ENCODE peak calls at places on chromosomes 13 and 19, in eight cellular contexts. Y, H, T, Q, P, X, J and A are unnamed samples. For H3K4me1, the result is how much of the 10 kb centered on the place peaks cover.

GRCh38 chr13:77300176-77301141 is 26.4 kb downstream of the MYCBP2 start:
- DNase-seq in X (no peak), T (no peak), H (no peak), Q (no peak), P (no peak), J (no peak), Y (no peak), A (no peak)

GRCh38 chr13:104759069-104759468 is 1692.9 kb upstream of the SLC10A2 start:
- DNase-seq in J (no peak), Q (no peak), H (no peak), X (no peak), Y (no peak), T (no peak), P (no peak), A (no peak)

GRCh38 chr19:55615553-55616394 is 8.6 kb downstream of the ZNF784 start:
- DNase-seq in H (no peak), P (no peak), Q (no peak), Y (no peak), T (no peak), J (no peak), X (no peak), A (no peak)

GRCh38 chr13:113851480-113851803 is 12.4 kb downstream of the GAS6 start:
- DNase-seq in P (no peak), J (no peak), H (no peak), T (no peak), Y (no peak), Q (no peak), X (no peak), A (no peak)

GRCh38 chr13:92572190-92572589 is 654.4 kb upstream of the GPC6 start:
- DNase-seq in T (no peak), Q (no peak), X (no peak), Y (no peak), P (no peak), J (no peak), H (no peak), A (no peak)

GRCh38 chr13:112968380-112968909 is 569 bp upstream of the MCF2L start:
- DNase-seq in H (peak), P (peak), Q (no peak), J (peak), Y (no peak), T (peak), X (peak), A (peak)

GRCh38 chr13:113599396-113599795 is 14.8 kb downstream of the TFDP1 start:
- DNase-seq in T (no peak), P (peak), Y (no peak), Q (no peak), H (no peak), X (peak), J (no peak), A (no peak)

GRCh38 chr19:30559446-30559845 is 187.3 kb downstream of the ZNF536 start:
- DNase-seq in Y (no peak), J (no peak), T (no peak), P (no peak), Q (no peak), H (no peak), X (no peak), A (no peak)

GRCh38 chr19:40719414-40719894 is 2.5 kb downstream of the ITPKC start:
- DNase-seq in T (no peak), H (no peak), Q (no peak), Y (no peak), J (no peak), P (no peak), X (no peak), A (no peak)

GRCh38 chr19:4454952-4455738 is 2.4 kb downstream of the UBXN6 start:
- DNase-seq in J (no peak), Y (no peak), T (no peak), X (no peak), P (no peak), Q (no peak), H (no peak), A (no peak)

GRCh38 chr19:30046522-30046921 is 104.5 kb downstream of the URI1 start:
- DNase-seq in H (no peak), T (no peak), Q (no peak), Y (no peak), J (no peak), X (peak), P (no peak), A (no peak)

GRCh38 chr13:108734676-108735075 is 105.3 kb downstream of the MYO16 start:
- DNase-seq in Q (peak), H (no peak), T (no peak), X (peak), P (no peak), Y (no peak), J (no peak), A (no peak)

GRCh38 chr13:105167385-105167784 is 1368.1 kb downstream of the EFNB2 start:
- DNase-seq in X (no peak), Y (no peak), J (no peak), T (no peak), Q (no peak), H (no peak), P (no peak), A (no peak)

GRCh38 chr19:17281391-17282304 is at the start of gene ANKLE1:
- DNase-seq in Y (no peak), P (peak), X (peak), T (no peak), H (no peak), Q (no peak), J (no peak), A (no peak)

GRCh38 chr13:71979616-71980015 is 112.6 kb upstream of the DACH1 start:
- DNase-seq in X (peak), J (no peak), Y (no peak), H (no peak), T (no peak), P (no peak), Q (peak), A (no peak)

GRCh38 chr13:75319244-75319643 is 162.7 kb downstream of the TBC1D4 start:
- DNase-seq in T (no peak), P (no peak), Y (no peak), J (no peak), X (no peak), Q (no peak), H (no peak), A (no peak)

GRCh38 chr19:18657590-18658365 is 20.9 kb downstream of the KLHL26 start:
- DNase-seq in J (no peak), P (no peak), Q (no peak), H (peak), T (no peak), X (peak), Y (peak), A (no peak)
- H3K4me3 ChIP-seq in J (no peak), P (no peak), Q (no peak), H (no peak), T (no peak), X (no peak), Y (no peak), A (no peak)

GRCh38 chr19:1618157-1619093 is 13.2 kb upstream of the UQCR11 start:
- DNase-seq in H (peak), Q (peak), T (no peak), J (peak), Y (no peak), P (no peak), X (peak), A (no peak)
- H3K27ac ChIP-seq in H (no peak), Q (no peak), T (no peak), J (no peak), Y (no peak), P (no peak), X (peak), A (no peak)

DNA sequence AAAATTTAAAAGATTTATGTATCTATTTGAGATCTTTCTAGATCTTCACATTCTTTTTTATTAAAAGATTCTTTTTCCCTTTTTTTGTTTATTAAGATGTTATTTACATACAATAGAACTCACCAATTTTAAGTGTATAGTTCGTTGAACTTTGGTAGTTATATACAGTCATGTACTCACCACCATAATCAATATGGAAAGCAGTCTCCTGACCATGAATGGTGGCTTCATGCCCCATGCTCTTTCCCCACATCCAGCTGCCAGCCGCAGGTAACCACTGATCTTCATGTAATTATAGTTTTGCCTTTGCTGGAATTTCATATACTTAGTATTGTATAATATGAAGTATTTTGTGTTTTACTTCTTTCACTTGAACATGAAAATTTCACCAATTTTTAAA is 20.6 kb upstream of the GPR183 start:
- DNase-seq in X (no peak), P (no peak), Q (no peak), J (no peak), T (no peak), Y (no peak), H (no peak), A (no peak)
- H3K4me1 ChIP-seq in X (under half), P (under half), Q (under half), J (under half), T (half or more), Y (under half), H (under half), A (under half)

GRCh38 chr13:41388143-41388881 is 69.0 kb upstream of the RGCC start:
- DNase-seq in X (no peak), P (no peak), Y (no peak), T (no peak), H (no peak), J (no peak), Q (no peak), A (no peak)

GRCh38 chr13:41389580-41389979 is 67.8 kb upstream of the RGCC start:
- DNase-seq in Q (no peak), H (no peak), J (no peak), T (no peak), Y (no peak), X (no peak), P (no peak), A (no peak)

GRCh38 chr13:41384749-41385503 is 72.4 kb upstream of the RGCC start:
- DNase-seq in T (no peak), X (peak), Y (no peak), Q (no peak), J (no peak), H (no peak), P (no peak), A (no peak)

GRCh38 chr13:41383400-41383799 is 72.3 kb downstream of the NAA16 start:
- DNase-seq in J (no peak), H (no peak), P (no peak), X (no peak), T (no peak), Y (no peak), Q (no peak), A (no peak)

DNA sequence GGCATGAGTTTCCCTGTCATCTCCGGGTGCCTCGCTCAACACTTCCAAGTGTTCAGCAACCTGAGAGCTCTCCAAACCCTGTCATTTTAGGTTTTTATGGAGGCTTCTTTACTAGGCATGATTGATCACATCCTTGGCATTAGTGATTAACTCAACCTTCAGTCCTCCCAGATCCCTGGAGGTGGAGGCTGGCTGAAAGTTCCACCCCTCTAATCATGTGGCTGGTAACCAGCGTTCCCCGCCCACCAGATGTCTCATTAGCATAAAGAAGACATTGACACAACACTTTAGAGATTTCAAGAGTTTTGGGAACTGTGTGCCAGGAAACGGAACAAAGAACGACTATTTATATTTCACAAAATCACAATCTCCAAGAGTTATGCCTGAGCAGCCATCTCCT is 71.1 kb upstream of the RGCC start:
- DNase-seq in Q (no peak), T (no peak), H (no peak), P (no peak), J (no peak), X (no peak), Y (no peak), A (no peak)
- H3K4me3 ChIP-seq in Q (no peak), T (no peak), H (no peak), P (no peak), J (no peak), X (no peak), Y (no peak), A (no peak)

GRCh38 chr13:51825681-51826254 is 19.2 kb downstream of the TMEM272 start:
- DNase-seq in X (no peak), J (no peak), Y (no peak), Q (no peak), H (no peak), T (no peak), P (no peak), A (no peak)
- H3K27ac ChIP-seq in X (no peak), J (no peak), Y (no peak), Q (no peak), H (no peak), T (peak), P (peak), A (peak)

GRCh38 chr13:30619731-30620130 is 2.0 kb downstream of the USPL1 start:
- DNase-seq in T (no peak), H (no peak), P (no peak), X (no peak), J (no peak), Q (no peak), Y (no peak), A (no peak)
- H3K4me1 ChIP-seq in T (under half), H (under half), P (under half), X (under half), J (under half), Q (under half), Y (under half), A (under half)

GRCh38 chr13:49497272-49497671 is 1.5 kb downstream of the PHF11 start:
- DNase-seq in T (no peak), J (no peak), Q (no peak), X (no peak), Y (no peak), P (no peak), H (no peak), A (no peak)

GRCh38 chr13:49499889-49500660 is 4.3 kb downstream of the PHF11 start:
- DNase-seq in P (no peak), J (no peak), T (no peak), H (no peak), Q (no peak), Y (no peak), X (no peak), A (no peak)

GRCh38 chr13:49495783-49496762 is at the start of gene PHF11:
- DNase-seq in T (peak), X (peak), Y (peak), P (peak), H (peak), J (peak), Q (no peak), A (peak)

GRCh38 chr13:49498211-49498610 is 2.5 kb downstream of the PHF11 start:
- DNase-seq in P (no peak), T (peak), Q (no peak), X (no peak), H (no peak), Y (no peak), J (no peak), A (no peak)

DNA sequence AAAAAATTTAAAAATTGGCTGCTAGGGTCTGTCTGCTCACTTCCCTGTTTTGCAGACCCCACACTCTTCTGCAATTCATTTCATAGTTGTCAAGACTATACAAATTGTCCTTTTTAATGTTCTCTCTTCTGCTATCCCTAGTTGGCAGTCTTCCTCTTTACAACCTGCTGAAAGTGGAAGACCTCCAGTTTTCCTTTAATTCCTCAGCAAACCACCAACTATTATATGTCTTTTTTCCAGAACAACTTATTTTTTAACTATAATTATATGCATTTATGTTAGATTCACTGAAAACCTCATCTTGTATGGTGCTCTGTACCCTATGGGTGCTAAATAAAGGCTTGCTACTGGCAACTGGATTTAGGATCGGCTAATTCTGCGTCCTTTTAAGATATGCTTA is 1.1 kb upstream of the PHF11 start:
- DNase-seq in Q (no peak), H (no peak), J (no peak), X (no peak), P (no peak), T (no peak), Y (no peak), A (no peak)
- H3K4me3 ChIP-seq in Q (peak), H (peak), J (peak), X (peak), P (no peak), T (peak), Y (peak), A (peak)

GRCh38 chr13:25679936-25680335 is 308.2 kb downstream of the ATP8A2 start:
- DNase-seq in J (no peak), Q (no peak), T (no peak), P (no peak), H (no peak), X (no peak), Y (no peak), A (no peak)

GRCh38 chr13:25675060-25675459 is 303.3 kb downstream of the ATP8A2 start:
- DNase-seq in J (no peak), P (no peak), T (no peak), X (no peak), Y (no peak), Q (no peak), H (no peak), A (no peak)

GRCh38 chr13:25679154-25679553 is 307.4 kb downstream of the ATP8A2 start:
- DNase-seq in T (no peak), H (no peak), P (no peak), J (no peak), Y (no peak), Q (no peak), X (no peak), A (no peak)

GRCh38 chr13:25678398-25678797 is 306.6 kb downstream of the ATP8A2 start:
- DNase-seq in Y (no peak), T (no peak), H (peak), Q (no peak), J (peak), P (no peak), X (peak), A (no peak)

GRCh38 chr13:25677956-25678355 is 306.2 kb downstream of the ATP8A2 start:
- DNase-seq in X (no peak), H (no peak), Y (no peak), P (no peak), Q (no peak), J (no peak), T (no peak), A (no peak)
- H3K27ac ChIP-seq in X (no peak), H (no peak), Y (no peak), P (no peak), Q (no peak), J (no peak), T (no peak), A (no peak)

GRCh38 chr13:51728275-51728673 is 75.7 kb downstream of the DHRS12 start:
- DNase-seq in Q (no peak), X (no peak), J (no peak), T (no peak), H (no peak), P (no peak), Y (no peak), A (no peak)
- H3K4me1 ChIP-seq in Q (under half), X (under half), J (half or more), T (under half), H (half or more), P (under half), Y (half or more), A (under half)

GRCh38 chr13:74288361-74288911 is 154.2 kb upstream of the KLF12 start:
- DNase-seq in Q (no peak), J (peak), H (peak), X (peak), P (peak), T (peak), Y (no peak), A (no peak)
- H3K4me3 ChIP-seq in Q (no peak), J (no peak), H (no peak), X (no peak), P (peak), T (peak), Y (peak), A (peak)